ENCODE peak calls at places on chromosome 12, in four cellular contexts. Z is A549, R is GM12878, W is GM23338. H is an unnamed sample.

GRCh38 chr12:81284137-81284536 is 206.3 kb downstream of the ACSS3 start:
- DNase-seq in Z (no peak), W (peak), R (no peak), H (no peak)

GRCh38 chr12:128661216-128661550 is 162.6 kb downstream of the SLC15A4 start:
- DNase-seq in W (no peak), Z (no peak), R (no peak), H (no peak)

GRCh38 chr12:65522956-65523857 is 244.7 kb downstream of the MSRB3 start:
- DNase-seq in W (no peak), Z (no peak), R (no peak), H (no peak)

GRCh38 chr12:6471992-6472366 is 1.5 kb upstream of the VAMP1 start:
- DNase-seq in W (no peak), R (no peak), Z (peak), H (no peak)

GRCh38 chr12:96044017-96044985 is 8.9 kb upstream of the LTA4H start:
- DNase-seq in R (no peak), W (no peak), Z (no peak), H (no peak)

GRCh38 chr12:124677552-124678356 is 110.3 kb upstream of the NCOR2 start:
- DNase-seq in W (no peak), Z (no peak), R (no peak), H (no peak)

GRCh38 chr12:47236109-47236714 is 156.5 kb upstream of the AMIGO2 start:
- DNase-seq in R (no peak), Z (no peak), W (no peak), H (no peak)

GRCh38 chr12:27293463-27293862 is 39.2 kb upstream of the BMAL2 start:
- DNase-seq in Z (no peak), R (no peak), W (no peak), H (no peak)

GRCh38 chr12:89354630-89354931 is 2.3 kb upstream of the DUSP6 start:
- DNase-seq in R (no peak), W (peak), Z (no peak), H (no peak)

GRCh38 chr12:92047058-92047826 is 98.4 kb downstream of the BTG1 start:
- DNase-seq in R (no peak), W (no peak), Z (no peak), H (no peak)
- TF ChIP-seq REST in R (no peak), W (no peak), Z (no peak), H (no peak)

GRCh38 chr12:76559277-76560082 is at the start of gene OSBPL8:
- DNase-seq in W (peak), Z (peak), R (peak), H (no peak)
- TF ChIP-seq CTCF in W (peak), Z (peak), R (peak), H (peak)

DNA sequence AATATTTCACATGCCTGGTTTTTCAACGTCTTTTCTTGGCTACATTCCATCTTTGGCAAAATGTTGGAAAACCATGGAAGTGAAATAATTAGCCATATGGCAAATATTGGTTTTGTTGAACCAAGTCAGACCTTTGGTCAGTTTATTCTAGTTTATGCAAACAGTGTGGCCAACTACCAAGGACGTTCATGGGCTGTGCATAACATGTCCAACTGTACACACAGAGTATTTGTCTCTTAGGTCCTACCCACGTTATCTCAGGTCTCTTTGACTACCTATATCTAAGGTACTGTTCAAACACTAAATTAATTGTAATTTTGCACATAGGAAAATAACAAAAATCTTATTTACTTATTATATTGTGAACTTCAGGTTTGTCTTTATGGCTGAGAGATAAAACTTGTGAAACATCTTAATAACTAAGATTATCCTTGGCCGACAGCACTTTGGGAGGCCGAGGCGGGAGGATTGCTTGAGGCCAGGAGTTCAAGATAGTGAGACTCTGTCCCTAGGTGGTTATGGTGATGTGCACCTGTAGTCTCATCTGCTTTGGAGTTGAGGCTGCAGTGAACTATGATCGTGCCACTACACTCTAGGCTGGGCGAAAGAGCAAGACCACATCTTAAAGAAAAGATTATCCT is 22.4 kb downstream of the DIP2B start:
- DNase-seq in R (no peak), Z (no peak), W (no peak), H (no peak)
- TF ChIP-seq REST in R (no peak), Z (no peak), W (no peak), H (no peak)

GRCh38 chr12:43501705-43502104 is 50.3 kb downstream of the ADAMTS20 start:
- DNase-seq in R (no peak), Z (peak), W (peak), H (no peak)
- TF ChIP-seq CTCF in R (peak), Z (peak), W (peak), H (peak)